ENCODE peak calls at places on chromosomes 16 and 17, in four cellular contexts. One of them, this sample, is unnamed.

GRCh38 chr17:45029758-45030423 is 21.5 kb downstream of the DCAKD start:
- DNase-seq in colonic mucosa: no peak
- DNase-seq in stimulated activated CD4-positive, alpha-beta T cell treated with anti-CD3 and anti-CD28 coated beads, Interleukin-4, amount 100 ng/mL, for 1 hour: no peak
- DNase-seq in AG10803: no peak
- DNase-seq in this sample: no peak

GRCh38 chr17:81471804-81472456 is 40.7 kb downstream of the ACTG1 start:
- DNase-seq in stimulated activated CD4-positive, alpha-beta T cell treated with anti-CD3 and anti-CD28 coated beads, Interleukin-4, amount 100 ng/mL, for 1 hour: peak; percentile 31
- DNase-seq in colonic mucosa: peak; percentile 63
- DNase-seq in AG10803: peak; percentile 93
- DNase-seq in this sample: peak; percentile 60

GRCh38 chr16:52498640-52499039 is 48.3 kb downstream of the TOX3 start:
- DNase-seq in AG10803: no peak
- DNase-seq in colonic mucosa: peak; percentile 68
- DNase-seq in stimulated activated CD4-positive, alpha-beta T cell treated with anti-CD3 and anti-CD28 coated beads, Interleukin-4, amount 100 ng/mL, for 1 hour: no peak
- DNase-seq in this sample: peak; percentile 48

GRCh38 chr17:82492647-82493516 is 26.6 kb upstream of the FOXK2 start:
- DNase-seq in colonic mucosa: no peak
- DNase-seq in stimulated activated CD4-positive, alpha-beta T cell treated with anti-CD3 and anti-CD28 coated beads, Interleukin-4, amount 100 ng/mL, for 1 hour: no peak
- DNase-seq in AG10803: peak; percentile 70
- DNase-seq in this sample: no peak

GRCh38 chr16:84648595-84649510 is 542 bp downstream of the KLHL36 start:
- DNase-seq in colonic mucosa: peak; percentile 72
- DNase-seq in stimulated activated CD4-positive, alpha-beta T cell treated with anti-CD3 and anti-CD28 coated beads, Interleukin-4, amount 100 ng/mL, for 1 hour: peak; percentile 47
- DNase-seq in AG10803: no peak
- DNase-seq in this sample: peak; percentile 83

GRCh38 chr17:78950870-78951269 is 25.7 kb upstream of the TIMP2 start:
- DNase-seq in colonic mucosa: no peak
- DNase-seq in stimulated activated CD4-positive, alpha-beta T cell treated with anti-CD3 and anti-CD28 coated beads, Interleukin-4, amount 100 ng/mL, for 1 hour: no peak
- DNase-seq in AG10803: no peak
- DNase-seq in this sample: no peak

GRCh38 chr17:45016823-45017222 is 34.6 kb downstream of the DCAKD start:
- DNase-seq in stimulated activated CD4-positive, alpha-beta T cell treated with anti-CD3 and anti-CD28 coated beads, Interleukin-4, amount 100 ng/mL, for 1 hour: no peak
- DNase-seq in colonic mucosa: no peak
- DNase-seq in AG10803: peak; percentile 19
- DNase-seq in this sample: no peak

GRCh38 chr16:89970011-89970410 is 21.5 kb downstream of the DEF8 start:
- DNase-seq in AG10803: no peak
- DNase-seq in stimulated activated CD4-positive, alpha-beta T cell treated with anti-CD3 and anti-CD28 coated beads, Interleukin-4, amount 100 ng/mL, for 1 hour: no peak
- DNase-seq in colonic mucosa: no peak
- DNase-seq in this sample: no peak

GRCh38 chr17:76949913-76950695 is 81.9 kb downstream of the MGAT5B start:
- DNase-seq in stimulated activated CD4-positive, alpha-beta T cell treated with anti-CD3 and anti-CD28 coated beads, Interleukin-4, amount 100 ng/mL, for 1 hour: no peak
- DNase-seq in colonic mucosa: no peak
- DNase-seq in AG10803: no peak
- DNase-seq in this sample: no peak

GRCh38 chr16:23670137-23670776 is 8.4 kb upstream of the PLK1 start:
- DNase-seq in stimulated activated CD4-positive, alpha-beta T cell treated with anti-CD3 and anti-CD28 coated beads, Interleukin-4, amount 100 ng/mL, for 1 hour: peak; percentile 7
- DNase-seq in colonic mucosa: no peak
- DNase-seq in AG10803: peak; percentile 86
- DNase-seq in this sample: no peak

GRCh38 chr16:85248857-85249256 is 136.6 kb upstream of the CIBAR2 start:
- DNase-seq in AG10803: no peak
- DNase-seq in colonic mucosa: no peak
- DNase-seq in stimulated activated CD4-positive, alpha-beta T cell treated with anti-CD3 and anti-CD28 coated beads, Interleukin-4, amount 100 ng/mL, for 1 hour: no peak
- DNase-seq in this sample: no peak

GRCh38 chr16:854808-855410 is 54.4 kb upstream of the GNG13 start:
- DNase-seq in AG10803: no peak
- DNase-seq in colonic mucosa: no peak
- DNase-seq in stimulated activated CD4-positive, alpha-beta T cell treated with anti-CD3 and anti-CD28 coated beads, Interleukin-4, amount 100 ng/mL, for 1 hour: no peak
- DNase-seq in this sample: no peak

GRCh38 chr16:69150146-69150865 is 17.9 kb downstream of the UTP4 start:
- DNase-seq in colonic mucosa: peak; percentile 74
- DNase-seq in AG10803: peak; percentile 75
- DNase-seq in stimulated activated CD4-positive, alpha-beta T cell treated with anti-CD3 and anti-CD28 coated beads, Interleukin-4, amount 100 ng/mL, for 1 hour: no peak
- DNase-seq in this sample: peak; percentile 92

GRCh38 chr16:65658339-65659275 is 536.7 kb upstream of the CDH11 start:
- DNase-seq in AG10803: peak; percentile 94
- DNase-seq in colonic mucosa: no peak
- DNase-seq in stimulated activated CD4-positive, alpha-beta T cell treated with anti-CD3 and anti-CD28 coated beads, Interleukin-4, amount 100 ng/mL, for 1 hour: no peak
- DNase-seq in this sample: no peak

GRCh38 chr16:15879255-15879804 is 9.1 kb downstream of the CEP20 start:
- DNase-seq in stimulated activated CD4-positive, alpha-beta T cell treated with anti-CD3 and anti-CD28 coated beads, Interleukin-4, amount 100 ng/mL, for 1 hour: no peak
- DNase-seq in AG10803: peak; percentile 96
- DNase-seq in colonic mucosa: no peak
- DNase-seq in this sample: no peak

GRCh38 chr17:63848834-63849689 is 6.6 kb upstream of the SMARCD2 start:
- DNase-seq in colonic mucosa: peak; percentile 90
- DNase-seq in AG10803: peak; percentile 89
- DNase-seq in stimulated activated CD4-positive, alpha-beta T cell treated with anti-CD3 and anti-CD28 coated beads, Interleukin-4, amount 100 ng/mL, for 1 hour: peak; percentile 97
- DNase-seq in this sample: peak; percentile 93

GRCh38 chr17:80585880-80586279 is 41.2 kb downstream of the RPTOR start:
- DNase-seq in colonic mucosa: no peak
- DNase-seq in stimulated activated CD4-positive, alpha-beta T cell treated with anti-CD3 and anti-CD28 coated beads, Interleukin-4, amount 100 ng/mL, for 1 hour: no peak
- DNase-seq in AG10803: no peak
- DNase-seq in this sample: no peak

GRCh38 chr16:11526921-11527320 is 59.8 kb downstream of the LITAF start:
- DNase-seq in stimulated activated CD4-positive, alpha-beta T cell treated with anti-CD3 and anti-CD28 coated beads, Interleukin-4, amount 100 ng/mL, for 1 hour: no peak
- DNase-seq in AG10803: no peak
- DNase-seq in colonic mucosa: no peak
- DNase-seq in this sample: no peak

GRCh38 chr16:25799816-25800215 is 108.1 kb downstream of the HS3ST4 start:
- DNase-seq in stimulated activated CD4-positive, alpha-beta T cell treated with anti-CD3 and anti-CD28 coated beads, Interleukin-4, amount 100 ng/mL, for 1 hour: no peak
- DNase-seq in colonic mucosa: no peak
- DNase-seq in AG10803: no peak
- DNase-seq in this sample: no peak

This sample was measured in mucosa of descending colon.